ENCODE peak calls at places on chromosomes 4 and X, in eight cellular contexts. One of them, this sample, is unnamed.

GRCh38 chr4:171025776-171026175 is 787.4 kb upstream of the GALNTL6 start:
- DNase-seq in fibroblast of pulmonary artery: no peak
- DNase-seq in kidney: no peak
- DNase-seq in stimulated activated CD4-positive, alpha-beta T cell treated with anti-CD3 and anti-CD28 coated beads, Interleukin-2, amount 100 ng/mL, for 48 hours: no peak
- DNase-seq in A549: no peak
- DNase-seq in activated T-cell treated with anti-CD3 and anti-CD28 coated beads for 24 hours: no peak
- DNase-seq in activated CD4-positive, alpha-beta T cell treated with anti-CD3 and anti-CD28 coated beads, Interleukin-2, amount 50 U/mL, for 4 hours: no peak
- DNase-seq in HuH-7.5: no peak
- DNase-seq in this sample: peak; percentile 97

GRCh38 chrX:69262036-69262905 is 97.0 kb upstream of the PJA1 start:
- DNase-seq in fibroblast of pulmonary artery: peak; percentile 67
- DNase-seq in kidney: no peak
- DNase-seq in A549: no peak
- DNase-seq in activated T-cell treated with anti-CD3 and anti-CD28 coated beads for 24 hours: no peak
- DNase-seq in activated CD4-positive, alpha-beta T cell treated with anti-CD3 and anti-CD28 coated beads, Interleukin-2, amount 50 U/mL, for 4 hours: no peak
- DNase-seq in stimulated activated CD4-positive, alpha-beta T cell treated with anti-CD3 and anti-CD28 coated beads, Interleukin-2, amount 100 ng/mL, for 48 hours: no peak
- DNase-seq in HuH-7.5: no peak
- DNase-seq in this sample: no peak

GRCh38 chrX:13473666-13474516 is 95.5 kb upstream of the EGFL6 start:
- DNase-seq in stimulated activated CD4-positive, alpha-beta T cell treated with anti-CD3 and anti-CD28 coated beads, Interleukin-2, amount 100 ng/mL, for 48 hours: no peak
- DNase-seq in kidney: no peak
- DNase-seq in fibroblast of pulmonary artery: peak; percentile 33
- DNase-seq in A549: no peak
- DNase-seq in activated CD4-positive, alpha-beta T cell treated with anti-CD3 and anti-CD28 coated beads, Interleukin-2, amount 50 U/mL, for 4 hours: no peak
- DNase-seq in HuH-7.5: no peak
- DNase-seq in activated T-cell treated with anti-CD3 and anti-CD28 coated beads for 24 hours: no peak
- DNase-seq in this sample: peak; percentile 2

GRCh38 chrX:119492463-119492862 is 24.2 kb downstream of the SLC25A5 start:
- DNase-seq in fibroblast of pulmonary artery: no peak
- DNase-seq in stimulated activated CD4-positive, alpha-beta T cell treated with anti-CD3 and anti-CD28 coated beads, Interleukin-2, amount 100 ng/mL, for 48 hours: no peak
- DNase-seq in activated CD4-positive, alpha-beta T cell treated with anti-CD3 and anti-CD28 coated beads, Interleukin-2, amount 50 U/mL, for 4 hours: no peak
- DNase-seq in activated T-cell treated with anti-CD3 and anti-CD28 coated beads for 24 hours: no peak
- DNase-seq in A549: no peak
- DNase-seq in HuH-7.5: no peak
- DNase-seq in kidney: no peak
- DNase-seq in this sample: no peak

GRCh38 chrX:129161108-129161507 is 362.2 kb downstream of the SMARCA1 start:
- DNase-seq in stimulated activated CD4-positive, alpha-beta T cell treated with anti-CD3 and anti-CD28 coated beads, Interleukin-2, amount 100 ng/mL, for 48 hours: no peak
- DNase-seq in fibroblast of pulmonary artery: no peak
- DNase-seq in A549: no peak
- DNase-seq in kidney: no peak
- DNase-seq in HuH-7.5: no peak
- DNase-seq in activated T-cell treated with anti-CD3 and anti-CD28 coated beads for 24 hours: no peak
- DNase-seq in activated CD4-positive, alpha-beta T cell treated with anti-CD3 and anti-CD28 coated beads, Interleukin-2, amount 50 U/mL, for 4 hours: no peak
- DNase-seq in this sample: no peak

GRCh38 chr4:57039345-57039744 is 60.6 kb downstream of the POLR2B start:
- DNase-seq in fibroblast of pulmonary artery: no peak
- DNase-seq in stimulated activated CD4-positive, alpha-beta T cell treated with anti-CD3 and anti-CD28 coated beads, Interleukin-2, amount 100 ng/mL, for 48 hours: no peak
- DNase-seq in kidney: no peak
- DNase-seq in A549: peak; percentile 44
- DNase-seq in activated CD4-positive, alpha-beta T cell treated with anti-CD3 and anti-CD28 coated beads, Interleukin-2, amount 50 U/mL, for 4 hours: no peak
- DNase-seq in activated T-cell treated with anti-CD3 and anti-CD28 coated beads for 24 hours: no peak
- DNase-seq in HuH-7.5: no peak
- DNase-seq in this sample: no peak

GRCh38 chr4:19776021-19776459 is 475.7 kb upstream of the SLIT2 start:
- DNase-seq in A549: peak; percentile 19
- DNase-seq in activated T-cell treated with anti-CD3 and anti-CD28 coated beads for 24 hours: no peak
- DNase-seq in HuH-7.5: no peak
- DNase-seq in activated CD4-positive, alpha-beta T cell treated with anti-CD3 and anti-CD28 coated beads, Interleukin-2, amount 50 U/mL, for 4 hours: no peak
- DNase-seq in fibroblast of pulmonary artery: peak; percentile 85
- DNase-seq in kidney: peak; percentile 71
- DNase-seq in stimulated activated CD4-positive, alpha-beta T cell treated with anti-CD3 and anti-CD28 coated beads, Interleukin-2, amount 100 ng/mL, for 48 hours: no peak
- DNase-seq in this sample: no peak

GRCh38 chr4:122764808-122765189 is 32.3 kb downstream of the BBS12 start:
- DNase-seq in kidney: no peak
- DNase-seq in fibroblast of pulmonary artery: peak; percentile 92
- DNase-seq in A549: peak; percentile 47
- DNase-seq in HuH-7.5: no peak
- DNase-seq in activated T-cell treated with anti-CD3 and anti-CD28 coated beads for 24 hours: no peak
- DNase-seq in stimulated activated CD4-positive, alpha-beta T cell treated with anti-CD3 and anti-CD28 coated beads, Interleukin-2, amount 100 ng/mL, for 48 hours: no peak
- DNase-seq in activated CD4-positive, alpha-beta T cell treated with anti-CD3 and anti-CD28 coated beads, Interleukin-2, amount 50 U/mL, for 4 hours: no peak
- DNase-seq in this sample: no peak

GRCh38 chr4:157115613-157116340 is 39.8 kb downstream of the GLRB start:
- DNase-seq in activated CD4-positive, alpha-beta T cell treated with anti-CD3 and anti-CD28 coated beads, Interleukin-2, amount 50 U/mL, for 4 hours: no peak
- DNase-seq in activated T-cell treated with anti-CD3 and anti-CD28 coated beads for 24 hours: no peak
- DNase-seq in HuH-7.5: no peak
- DNase-seq in fibroblast of pulmonary artery: peak; percentile 80
- DNase-seq in kidney: no peak
- DNase-seq in stimulated activated CD4-positive, alpha-beta T cell treated with anti-CD3 and anti-CD28 coated beads, Interleukin-2, amount 100 ng/mL, for 48 hours: no peak
- DNase-seq in A549: peak; percentile 8
- DNase-seq in this sample: no peak

GRCh38 chr4:151703401-151703800 is 57.4 kb downstream of the GATB start:
- DNase-seq in fibroblast of pulmonary artery: no peak
- DNase-seq in stimulated activated CD4-positive, alpha-beta T cell treated with anti-CD3 and anti-CD28 coated beads, Interleukin-2, amount 100 ng/mL, for 48 hours: no peak
- DNase-seq in HuH-7.5: no peak
- DNase-seq in activated CD4-positive, alpha-beta T cell treated with anti-CD3 and anti-CD28 coated beads, Interleukin-2, amount 50 U/mL, for 4 hours: no peak
- DNase-seq in kidney: no peak
- DNase-seq in activated T-cell treated with anti-CD3 and anti-CD28 coated beads for 24 hours: no peak
- DNase-seq in A549: no peak
- DNase-seq in this sample: no peak

GRCh38 chrX:153646620-153647373 is at the start of gene DUSP9:
- DNase-seq in kidney: peak; percentile 80
- DNase-seq in activated T-cell treated with anti-CD3 and anti-CD28 coated beads for 24 hours: no peak
- DNase-seq in fibroblast of pulmonary artery: peak; percentile 16
- DNase-seq in HuH-7.5: peak; percentile 71
- DNase-seq in stimulated activated CD4-positive, alpha-beta T cell treated with anti-CD3 and anti-CD28 coated beads, Interleukin-2, amount 100 ng/mL, for 48 hours: no peak
- DNase-seq in A549: peak; percentile 43
- DNase-seq in activated CD4-positive, alpha-beta T cell treated with anti-CD3 and anti-CD28 coated beads, Interleukin-2, amount 50 U/mL, for 4 hours: no peak
- DNase-seq in this sample: peak; percentile 4

GRCh38 chr4:26029512-26030131 is 115.6 kb downstream of the SMIM20 start:
- DNase-seq in activated T-cell treated with anti-CD3 and anti-CD28 coated beads for 24 hours: no peak
- DNase-seq in activated CD4-positive, alpha-beta T cell treated with anti-CD3 and anti-CD28 coated beads, Interleukin-2, amount 50 U/mL, for 4 hours: no peak
- DNase-seq in A549: no peak
- DNase-seq in fibroblast of pulmonary artery: no peak
- DNase-seq in stimulated activated CD4-positive, alpha-beta T cell treated with anti-CD3 and anti-CD28 coated beads, Interleukin-2, amount 100 ng/mL, for 48 hours: no peak
- DNase-seq in HuH-7.5: no peak
- DNase-seq in kidney: no peak
- DNase-seq in this sample: no peak